ENCODE peak calls at places on chromosomes 1 and 21, in four cellular contexts. L is A549, P is substantia nigra, X is body of pancreas. Y is an unnamed sample.

GRCh38 chr1:17232759-17233661 is 15.9 kb upstream of the PADI3 start:
- DNase-seq in L (peak; percentile 61), P (no peak), X (peak; percentile 51), Y (peak; percentile 95)

GRCh38 chr1:192810253-192810880 is 1.5 kb downstream of the RGS2 start:
- DNase-seq in L (no peak), P (no peak), X (peak; percentile 25), Y (no peak)

GRCh38 chr1:68459796-68460195 is 10.0 kb upstream of the RPE65 start:
- DNase-seq in L (no peak), P (no peak), X (no peak), Y (no peak)

GRCh38 chr1:211939876-211940468 is 95.4 kb downstream of the INTS7 start:
- DNase-seq in L (no peak), P (no peak), X (no peak), Y (no peak)

GRCh38 chr1:16981269-16981849 is 939 bp upstream of the MFAP2 start:
- DNase-seq in L (no peak), P (no peak), X (no peak), Y (peak; percentile 100)

GRCh38 chr1:27621067-27621920 is 13.7 kb downstream of the FGR start:
- DNase-seq in L (no peak), P (no peak), X (peak; percentile 54), Y (peak; percentile 77)

GRCh38 chr1:56060901-56061300 is 518.5 kb downstream of the PLPP3 start:
- DNase-seq in L (no peak), P (no peak), X (no peak), Y (no peak)

GRCh38 chr1:221782461-221782860 is 40.6 kb upstream of the DUSP10 start:
- DNase-seq in L (no peak), P (no peak), X (no peak), Y (no peak)

GRCh38 chr1:210259496-210259895 is 26.9 kb downstream of the SERTAD4 start:
- DNase-seq in L (no peak), P (no peak), X (no peak), Y (peak; percentile 92)

GRCh38 chr1:10726355-10726754 is 70.1 kb downstream of the CASZ1 start:
- DNase-seq in L (no peak), P (peak; percentile 24), X (peak; percentile 84), Y (no peak)

GRCh38 chr1:172774561-172774960 is 115.7 kb downstream of the FASLG start:
- DNase-seq in L (no peak), P (no peak), X (no peak), Y (no peak)

GRCh38 chr1:155396874-155397476 is 76.3 kb downstream of the RUSC1 start:
- DNase-seq in L (no peak), P (no peak), X (no peak), Y (no peak)

GRCh38 chr1:223776075-223776814 is 63.9 kb downstream of the CAPN2 start:
- DNase-seq in L (no peak), P (no peak), X (peak; percentile 63), Y (no peak)

GRCh38 chr1:114088392-114089299 is 65.0 kb downstream of the SYT6 start:
- DNase-seq in L (no peak), P (no peak), X (no peak), Y (no peak)

GRCh38 chr1:8238141-8239038 is 79.5 kb upstream of the SLC45A1 start:
- DNase-seq in L (peak; percentile 58), P (no peak), X (no peak), Y (peak; percentile 97)

GRCh38 chr21:39353295-39353694 is 4.4 kb upstream of the HMGN1 start:
- DNase-seq in L (no peak), P (no peak), X (no peak), Y (no peak)

GRCh38 chr1:22043175-22043769 is 9.2 kb upstream of the CDC42 start:
- DNase-seq in L (no peak), P (no peak), X (no peak), Y (no peak)
- H3K27ac ChIP-seq in L (no peak overlapping the region), P (no peak overlapping the region), X (no peak overlapping the region), Y (no peak overlapping the region)

DNA sequence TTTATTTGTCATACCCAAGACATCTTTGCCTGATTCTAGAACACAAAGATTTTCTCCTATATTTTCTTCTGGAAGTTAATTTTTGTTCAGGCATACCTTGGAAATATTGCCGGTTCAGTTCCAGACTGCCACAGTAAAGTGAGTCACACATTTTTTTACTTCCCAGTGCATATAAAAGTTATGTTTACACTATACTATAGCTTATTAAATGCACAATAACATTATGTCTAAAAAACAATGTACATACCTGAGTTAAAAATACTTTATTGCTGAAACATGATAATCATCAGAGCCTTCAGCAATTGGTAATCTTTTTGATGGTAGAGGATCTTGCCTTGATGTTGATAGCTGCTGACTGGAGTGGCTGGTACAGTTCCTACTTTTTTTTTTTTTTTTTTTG is 10.0 kb downstream of the SMCP start:
- DNase-seq in L (no peak), P (no peak), X (no peak), Y (no peak)
- H3K27ac ChIP-seq in L (no peak overlapping the region), P (no peak overlapping the region), X (no peak overlapping the region), Y (no peak overlapping the region)

DNA sequence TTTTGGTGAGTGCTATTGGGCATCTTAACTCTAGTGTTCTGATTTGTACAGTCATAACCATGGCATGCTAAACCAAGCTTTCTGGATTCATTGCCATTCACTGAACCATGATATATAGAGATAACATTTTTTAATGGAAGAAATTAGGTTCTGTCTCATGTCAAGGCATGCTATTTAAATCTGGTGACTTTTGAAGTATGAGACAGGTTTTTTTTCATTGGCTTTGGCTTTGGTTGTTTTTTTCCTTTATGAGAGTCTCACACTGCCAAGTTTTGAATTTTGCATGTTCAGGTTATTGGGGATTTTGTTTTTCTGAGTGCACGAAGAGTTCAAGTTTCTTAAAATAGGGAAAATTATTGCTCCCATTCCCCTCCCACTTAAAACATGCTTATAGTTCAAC is 141.3 kb upstream of the ADAMTS5 start:
- DNase-seq in L (no peak), P (no peak), X (no peak), Y (peak; percentile 19)
- H3K27ac ChIP-seq in L (no peak overlapping the region), P (no peak overlapping the region), X (no peak overlapping the region), Y (no peak overlapping the region)

GRCh38 chr1:109539676-109540075 is at the start of gene GPR61:
- DNase-seq in L (no peak), P (no peak), X (no peak), Y (peak; percentile 37)

GRCh38 chr1:109541102-109541501 is 1.4 kb downstream of the GPR61 start:
- DNase-seq in L (no peak), P (no peak), X (no peak), Y (peak; percentile 31)

GRCh38 chr1:109537450-109538178 is 2.1 kb upstream of the GPR61 start:
- DNase-seq in L (no peak), P (no peak), X (no peak), Y (peak; percentile 32)

GRCh38 chr1:109535971-109536491 is 3.6 kb upstream of the GPR61 start:
- DNase-seq in L (no peak), P (peak; percentile 59), X (no peak), Y (peak; percentile 63)

GRCh38 chr1:109538827-109539555 is 681 bp upstream of the GPR61 start:
- DNase-seq in L (no peak), P (no peak), X (no peak), Y (peak; percentile 69)
- H3K27ac ChIP-seq in L (no peak overlapping the region), P (no peak overlapping the region), X (no peak overlapping the region), Y (no peak overlapping the region)

DNA sequence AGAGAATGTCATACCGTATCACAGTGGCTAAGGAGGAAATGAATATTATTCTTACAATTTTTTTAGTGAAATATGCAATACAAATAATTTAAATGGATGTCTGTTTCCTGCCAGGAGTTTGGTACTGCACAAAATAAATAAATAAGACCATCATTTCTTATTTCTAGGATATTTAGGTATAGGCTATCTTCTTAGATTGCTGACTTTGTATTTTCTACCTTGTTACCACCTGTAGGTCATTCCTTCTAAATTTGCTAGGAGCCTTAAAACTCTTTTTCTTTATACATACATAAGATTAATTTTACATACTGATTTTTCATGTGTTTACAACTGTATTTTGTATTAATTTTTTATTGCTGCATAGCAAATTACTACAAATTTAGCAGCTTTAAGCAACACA is 113.6 kb downstream of the NEK7 start:
- DNase-seq in L (no peak), P (no peak), X (no peak), Y (no peak)
- H3K27ac ChIP-seq in L (no peak overlapping the region), P (no peak overlapping the region), X (no peak overlapping the region), Y (peak overlapping the region; percentile 26)

GRCh38 chr1:234953655-234954420 is 174.8 kb downstream of the TOMM20 start:
- DNase-seq in L (no peak), P (no peak), X (no peak), Y (no peak)

GRCh38 chr1:234955107-234955731 is 173.4 kb downstream of the TOMM20 start:
- DNase-seq in L (no peak), P (no peak), X (peak; percentile 69), Y (peak; percentile 88)

GRCh38 chr1:234957330-234958065 is 171.1 kb downstream of the TOMM20 start:
- DNase-seq in L (peak; percentile 95), P (no peak), X (peak; percentile 91), Y (peak; percentile 56)

GRCh38 chr1:234956821-234957329 is 171.8 kb downstream of the TOMM20 start:
- DNase-seq in L (no peak), P (no peak), X (peak; percentile 50), Y (peak; percentile 49)

DNA sequence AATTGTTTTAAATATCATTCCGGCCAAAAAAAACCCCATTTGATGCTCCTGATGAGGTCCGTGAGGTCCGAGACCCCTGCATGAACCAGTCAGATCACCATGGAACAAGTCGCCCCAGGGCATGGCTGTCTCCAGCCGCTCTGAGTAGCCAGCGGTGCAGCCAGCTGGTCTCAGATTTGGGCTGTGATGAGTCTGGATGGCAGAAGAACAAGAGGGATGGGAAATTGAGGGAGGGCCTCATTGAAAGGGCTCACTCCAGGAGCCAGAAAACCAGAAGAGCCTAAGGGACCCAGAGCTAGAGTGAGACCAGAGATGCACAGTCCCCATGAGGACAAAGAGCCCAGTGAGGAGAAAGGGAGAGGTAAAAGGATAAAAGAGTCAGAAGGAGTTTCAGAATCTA is 174.0 kb downstream of the TOMM20 start:
- DNase-seq in L (no peak), P (no peak), X (no peak), Y (no peak)
- H3K27ac ChIP-seq in L (peak overlapping the region; percentile 93), P (peak overlapping the region; percentile 6), X (peak overlapping the region; percentile 96), Y (peak overlapping the region; percentile 82)